ENCODE peak calls at places on chromosomes 13 and 19, in seven cellular contexts. M is endothelial cell of umbilical vein, E is endodermal cell, G is neuronal stem cell, R is MM.1S, A is colonic mucosa, F is IMR-90. V is an unnamed sample.

GRCh38 chr13:41458187-41458938 is 1.0 kb downstream of the RGCC start:
- DNase-seq in G (no peak), F (peak; percentile 46), M (peak; percentile 52), A (peak; percentile 32), R (peak; percentile 27), E (peak; percentile 74), V (peak; percentile 61)

GRCh38 chr13:75946746-75947397 is 310.7 kb downstream of the LMO7 start:
- DNase-seq in E (no peak), F (no peak), R (no peak), M (no peak), G (no peak), A (no peak), V (no peak)

GRCh38 chr13:44855860-44856259 is 133.4 kb downstream of the NUFIP1 start:
- DNase-seq in M (no peak), F (no peak), E (no peak), G (no peak), A (no peak), R (no peak), V (no peak)

GRCh38 chr13:25249001-25249543 is 38.2 kb downstream of the MTMR6 start:
- DNase-seq in A (no peak), F (peak; percentile 43), E (peak; percentile 56), M (no peak), G (no peak), R (no peak), V (peak; percentile 51)

GRCh38 chr13:106464076-106464475 is 71.4 kb downstream of the EFNB2 start:
- DNase-seq in G (no peak), A (no peak), E (no peak), M (no peak), F (no peak), R (no peak), V (no peak)

GRCh38 chr19:40610396-40611064 is 9.4 kb downstream of the LTBP4 start:
- DNase-seq in E (no peak), G (no peak), F (no peak), M (no peak), R (peak; percentile 35), A (peak; percentile 77), V (peak; percentile 85)

GRCh38 chr19:35142531-35143230 is 374 bp upstream of the FXYD7 start:
- DNase-seq in E (peak; percentile 94), G (no peak), F (no peak), M (peak; percentile 43), A (peak; percentile 70), R (peak; percentile 47), V (peak; percentile 89)

GRCh38 chr13:35393886-35394285 is 82.6 kb downstream of the MAB21L1 start:
- DNase-seq in M (peak; percentile 79), G (no peak), A (no peak), F (no peak), E (no peak), R (no peak), V (no peak)

GRCh38 chr13:33676700-33677048 is 141.3 kb upstream of the RFC3 start:
- DNase-seq in A (peak; percentile 70), M (peak; percentile 39), E (no peak), G (no peak), R (no peak), F (peak; percentile 21), V (peak; percentile 91)

GRCh38 chr13:113458218-113459065 is 5.2 kb upstream of the ADPRHL1 start:
- DNase-seq in G (no peak), E (peak; percentile 74), M (no peak), A (no peak), R (no peak), F (peak; percentile 55), V (peak; percentile 41)

GRCh38 chr19:488505-489417 is 7.5 kb upstream of the MADCAM1 start:
- DNase-seq in M (peak; percentile 94), E (peak; percentile 97), A (peak; percentile 94), G (peak; percentile 92), R (peak; percentile 97), F (peak; percentile 92), V (peak; percentile 97)

GRCh38 chr13:93529961-93530360 is 303.4 kb downstream of the GPC6 start:
- DNase-seq in G (no peak), E (no peak), R (no peak), A (no peak), F (peak; percentile 50), M (no peak), V (no peak)

GRCh38 chr13:80040219-80040976 is 300.5 kb downstream of the SPRY2 start:
- DNase-seq in E (no peak), R (no peak), A (peak; percentile 24), G (no peak), F (peak; percentile 100), M (peak; percentile 91), V (no peak)

GRCh38 chr13:46142692-46143238 is 37.9 kb upstream of the CPB2 start:
- DNase-seq in M (no peak), R (no peak), F (no peak), A (no peak), E (no peak), G (no peak), V (no peak)

GRCh38 chr19:3773814-3774515 is 1.9 kb upstream of the RAX2 start:
- DNase-seq in G (no peak), M (no peak), E (peak; percentile 24), R (no peak), A (no peak), F (no peak), V (no peak)

GRCh38 chr19:38666662-38667448 is 19.4 kb downstream of the ACTN4 start:
- DNase-seq in R (no peak), F (peak; percentile 81), A (no peak), G (peak; percentile 70), M (peak; percentile 90), E (no peak), V (peak; percentile 72)

GRCh38 chr19:58356971-58357797 is 3.9 kb upstream of the A1BG start:
- DNase-seq in R (no peak), M (no peak), E (peak; percentile 55), F (no peak), G (no peak), A (no peak), V (no peak)

GRCh38 chr13:51590966-51591627 is 6.8 kb downstream of the WDFY2 start:
- DNase-seq in E (no peak), G (no peak), A (no peak), M (peak; percentile 44), F (peak; percentile 90), R (no peak), V (no peak)

GRCh38 chr13:40963927-40964326 is 55.2 kb downstream of the ELF1 start:
- DNase-seq in F (peak; percentile 66), G (no peak), R (no peak), M (no peak), A (no peak), E (no peak), V (no peak)

GRCh38 chr13:68506888-68507551 is 1276.9 kb upstream of the PCDH9 start:
- DNase-seq in G (no peak), A (no peak), E (no peak), M (no peak), F (no peak), R (no peak), V (no peak)

GRCh38 chr13:28492527-28493367 is 2.2 kb downstream of the FLT1 start:
- DNase-seq in A (no peak), R (no peak), E (no peak), M (no peak), G (peak; percentile 26), F (no peak), V (no peak)

GRCh38 chr19:34556500-34556899 is 74.9 kb downstream of the WTIP start:
- DNase-seq in F (no peak), R (peak; percentile 76), A (no peak), G (no peak), E (peak; percentile 84), M (peak; percentile 8), V (peak; percentile 83)

GRCh38 chr19:42386974-42387707 is 3.0 kb downstream of the CNFN start:
- DNase-seq in E (peak; percentile 95), A (peak; percentile 87), M (peak; percentile 41), F (peak; percentile 33), R (peak; percentile 64), G (peak; percentile 71), V (peak; percentile 79)

GRCh38 chr13:51767100-51767499 is 36.9 kb downstream of the DHRS12 start:
- DNase-seq in A (no peak), G (no peak), R (no peak), E (peak; percentile 82), F (no peak), M (no peak), V (peak; percentile 67)

GRCh38 chr13:77124423-77124822 is 97.5 kb upstream of the FBXL3 start:
- DNase-seq in F (no peak), G (no peak), E (no peak), R (no peak), M (no peak), A (no peak), V (no peak)

GRCh38 chr19:51346742-51347141 is 4.8 kb upstream of the VSIG10L start:
- DNase-seq in G (no peak), R (no peak), E (peak; percentile 52), A (no peak), F (no peak), M (no peak), V (no peak)
- H3K4me1 ChIP-seq in G (no peaks in the 10 kb centered on the region), R (no peaks in the 10 kb centered on the region), E (peaks cover 5% of the 10 kb centered on the region), A (no peaks in the 10 kb centered on the region), F (peaks cover 2% of the 10 kb centered on the region), M (no peaks in the 10 kb centered on the region), V (peaks cover 31% of the 10 kb centered on the region)

DNA sequence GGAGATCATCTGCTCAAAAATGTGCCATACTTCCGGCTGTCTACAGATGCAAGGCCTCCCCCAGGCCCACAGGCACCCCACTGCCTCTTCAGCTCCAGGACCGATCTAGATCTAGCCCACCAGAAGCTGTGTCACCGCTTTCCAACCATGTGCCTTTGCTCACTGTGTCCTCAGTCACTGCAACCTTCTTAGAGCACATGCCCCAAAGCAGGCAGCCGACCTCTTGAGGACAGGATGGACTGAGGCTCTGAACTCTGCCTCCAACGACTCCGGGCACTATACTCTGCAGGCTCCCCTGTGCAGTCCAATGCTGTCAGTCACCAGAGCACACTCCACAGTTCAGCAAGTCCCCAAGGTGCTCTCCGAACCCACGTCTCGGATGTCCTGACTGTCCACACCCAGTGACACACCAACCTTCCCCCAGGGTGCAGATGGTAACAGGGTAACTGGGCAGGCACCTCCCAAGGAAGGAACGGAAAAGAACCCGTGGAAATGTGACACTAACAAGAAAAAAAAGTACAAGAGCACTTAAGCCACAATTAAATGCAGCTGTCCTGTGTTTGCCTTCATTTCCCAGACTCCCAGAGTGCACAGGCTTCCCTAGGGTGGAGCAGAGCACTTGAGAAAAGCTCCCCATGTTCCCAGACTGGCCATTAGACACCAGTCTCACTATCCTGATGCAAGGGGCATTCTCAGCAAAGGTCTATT is 4.8 kb downstream of the STK24 start:
- DNase-seq in G (no peak), M (peak; percentile 45), A (peak; percentile 56), F (peak; percentile 47), R (peak; percentile 39), E (no peak), V (peak; percentile 68)
- H3K9ac ChIP-seq in G (no peak overlapping the region), M (no peak overlapping the region), A (peak overlapping the region; percentile 38), F (no peak overlapping the region), R (peak overlapping the region; percentile 44), E (no peak overlapping the region), V (peak overlapping the region; percentile 64)

DNA sequence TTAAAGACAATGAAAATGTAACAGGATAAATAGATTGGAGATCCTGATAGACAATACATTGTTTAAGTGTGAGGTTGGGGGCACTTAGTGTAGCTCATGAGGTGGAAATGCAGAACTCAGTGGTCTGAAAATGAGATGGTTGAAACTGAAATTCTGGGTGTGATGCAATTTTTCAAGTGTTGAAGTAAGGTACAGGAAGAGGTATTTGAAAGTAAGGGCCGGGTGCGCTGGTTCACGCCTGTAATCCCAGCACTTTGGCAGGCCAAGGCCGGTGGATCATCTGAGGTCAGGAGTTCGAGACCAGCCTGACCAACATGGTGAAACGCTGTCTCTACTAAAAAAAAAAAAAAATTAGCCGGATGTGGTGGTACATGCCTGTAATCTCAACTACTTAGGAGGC is 113.0 kb downstream of the UFM1 start:
- DNase-seq in R (no peak), G (no peak), A (no peak), E (no peak), F (no peak), M (no peak), V (no peak)
- H3K4me1 ChIP-seq in R (no peaks in the 10 kb centered on the region), G (no peaks in the 10 kb centered on the region), A (no peaks in the 10 kb centered on the region), E (no peaks in the 10 kb centered on the region), F (no peaks in the 10 kb centered on the region), M (no peaks in the 10 kb centered on the region), V (no peaks in the 10 kb centered on the region)

GRCh38 chr13:50015263-50015662 is at the start of gene KCNRG:
- DNase-seq in R (no peak), G (no peak), E (no peak), F (peak; percentile 39), M (peak; percentile 67), A (no peak), V (no peak)
- H3K9ac ChIP-seq in R (no peak within 1 kb of the TSS), G (no peak within 1 kb of the TSS), E (peak within 1 kb of the TSS; percentile 26), F (no peak within 1 kb of the TSS), M (no peak within 1 kb of the TSS), A (no peak within 1 kb of the TSS), V (no peak within 1 kb of the TSS)

V was measured in Karpas-422.